ENCODE peak calls at places on chromosomes 5 and 9, in nine cellular contexts. E is AG09309, A is IMR-90, Q is heart right ventricle, T is heart left ventricle, P is ascending aorta, X is HCT116, H is astrocyte of the cerebellum, J is dorsolateral prefrontal cortex. W is an unnamed sample.

GRCh38 chr9:135246248-135247173 is 159.0 kb downstream of the OLFM1 start:
- DNase-seq in Q (no peak), A (no peak), X (no peak), P (no peak), T (no peak), H (no peak), J (no peak), E (no peak), W (no peak)

GRCh38 chr5:153463806-153464205 is 26.7 kb upstream of the GRIA1 start:
- DNase-seq in A (peak; percentile 68), P (no peak), Q (no peak), H (no peak), E (peak; percentile 37), J (no peak), T (no peak), X (no peak), W (no peak)

GRCh38 chr9:125296843-125297372 is 35.3 kb downstream of the GAPVD1 start:
- DNase-seq in T (no peak), E (no peak), P (no peak), X (no peak), H (no peak), A (no peak), Q (no peak), J (no peak), W (no peak)

GRCh38 chr5:103499236-103499635 is 63.4 kb downstream of the NUDT12 start:
- DNase-seq in H (no peak), P (no peak), X (no peak), Q (no peak), E (no peak), J (no peak), A (no peak), T (no peak), W (no peak)

GRCh38 chr9:115008536-115008935 is 78.1 kb upstream of the TNFSF8 start:
- DNase-seq in P (no peak), E (peak; percentile 79), A (peak; percentile 94), J (no peak), H (peak; percentile 89), X (no peak), Q (no peak), T (peak; percentile 43), W (peak; percentile 50)

GRCh38 chr5:34976347-34976746 is 47.0 kb downstream of the DNAJC21 start:
- DNase-seq in A (no peak), X (no peak), P (no peak), Q (no peak), H (no peak), T (no peak), J (no peak), E (no peak), W (no peak)

GRCh38 chr5:118233601-118234000 is 754.7 kb downstream of the DTWD2 start:
- DNase-seq in H (peak; percentile 57), Q (no peak), P (no peak), X (no peak), E (peak; percentile 25), T (no peak), A (no peak), J (no peak), W (no peak)

GRCh38 chr9:83355024-83355444 is 183.2 kb downstream of the FRMD3 start:
- DNase-seq in Q (peak; percentile 64), T (peak; percentile 58), E (peak; percentile 1), P (no peak), J (no peak), X (no peak), A (peak; percentile 6), H (peak; percentile 9), W (no peak)

GRCh38 chr5:142821733-142822487 is 51.7 kb downstream of the ARHGAP26 start:
- DNase-seq in T (no peak), H (no peak), J (no peak), A (peak; percentile 93), X (peak; percentile 86), E (peak; percentile 63), Q (no peak), P (no peak), W (no peak)

GRCh38 chr5:75031366-75031765 is 21.0 kb downstream of the GCNT4 start:
- DNase-seq in Q (no peak), H (no peak), T (no peak), X (no peak), E (no peak), P (no peak), A (no peak), J (no peak), W (no peak)

GRCh38 chr5:93532370-93532769 is 48.6 kb downstream of the NR2F1-AS1 start:
- DNase-seq in E (peak; percentile 87), Q (peak; percentile 68), P (no peak), H (peak; percentile 99), T (peak; percentile 59), A (peak; percentile 94), J (no peak), X (no peak), W (peak; percentile 79)

GRCh38 chr5:82403026-82403425 is 124.9 kb upstream of the RPS23 start:
- DNase-seq in H (no peak), J (no peak), E (no peak), A (no peak), T (no peak), P (no peak), X (no peak), Q (no peak), W (no peak)

GRCh38 chr5:1293416-1293996 is 1.4 kb downstream of the TERT start:
- DNase-seq in J (peak; percentile 32), A (no peak), H (no peak), X (no peak), P (no peak), E (no peak), Q (no peak), T (no peak), W (no peak)

GRCh38 chr5:75529185-75529584 is 17.5 kb downstream of the POLK start:
- DNase-seq in P (no peak), A (no peak), E (no peak), X (no peak), J (no peak), T (no peak), H (no peak), Q (no peak), W (no peak)

GRCh38 chr9:138073808-138074207 is 196.2 kb downstream of the CACNA1B start:
- DNase-seq in T (no peak), P (no peak), A (no peak), E (no peak), X (no peak), Q (no peak), J (no peak), H (no peak), W (no peak)

GRCh38 chr9:130450344-130451003 is 5.7 kb downstream of the ASS1 start:
- DNase-seq in H (no peak), E (no peak), A (no peak), X (no peak), T (no peak), P (no peak), Q (no peak), J (no peak), W (no peak)

GRCh38 chr9:651372-651771 is 190.1 kb upstream of the DMRT1 start:
- DNase-seq in Q (no peak), J (no peak), X (no peak), H (no peak), T (no peak), E (no peak), P (no peak), A (no peak), W (no peak)

GRCh38 chr9:127386981-127387380 is 10.0 kb upstream of the SLC2A8 start:
- DNase-seq in Q (no peak), X (no peak), H (no peak), A (no peak), T (no peak), P (no peak), J (no peak), E (no peak), W (no peak)
- TF ChIP-seq CTCF in Q (no peak), X (no peak), H (no peak), A (no peak), T (no peak), P (no peak), J (no peak), E (no peak), W (no peak)

DNA sequence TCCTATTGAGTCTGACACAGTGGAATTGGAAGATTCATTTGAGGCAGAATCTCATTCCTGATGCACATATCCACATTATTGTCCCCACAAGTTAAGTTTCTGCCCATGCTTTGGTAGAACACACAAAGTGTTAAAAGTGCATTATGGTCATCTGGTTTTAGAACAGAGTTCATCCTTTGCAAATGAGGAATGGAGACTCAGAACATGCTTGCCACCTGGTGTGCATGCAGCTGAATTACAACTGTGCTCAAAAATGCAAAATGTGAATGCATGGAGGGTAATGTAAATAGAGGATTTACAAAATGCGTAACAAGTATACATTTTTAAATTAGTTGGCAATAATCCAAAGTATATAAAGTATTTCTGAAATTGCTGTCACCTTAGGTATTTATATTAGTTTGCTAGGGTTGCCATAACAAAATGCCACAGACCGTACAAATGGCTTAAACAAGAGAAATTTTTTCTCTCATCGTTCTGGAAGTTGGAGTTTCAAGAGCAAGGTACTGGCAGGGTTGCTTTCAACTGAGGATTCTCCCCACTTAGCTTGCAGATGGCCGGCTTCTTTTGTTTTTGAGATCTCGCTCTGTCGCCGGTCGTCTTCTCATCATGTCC is 671.1 kb downstream of the TAF11L14 start:
- DNase-seq in H (no peak), T (no peak), X (no peak), J (no peak), E (no peak), P (no peak), A (peak; percentile 39), Q (no peak), W (no peak)
- TF ChIP-seq CTCF in H (peak; percentile 78), T (peak; percentile 52), X (peak; percentile 31), J (peak; percentile 65), E (peak; percentile 72), P (peak; percentile 48), A (peak; percentile 77), Q (peak; percentile 61), W (peak; percentile 70)

GRCh38 chr9:89814340-89815040 is 209.7 kb downstream of the GADD45G start:
- DNase-seq in E (no peak), A (peak; percentile 3), H (no peak), P (no peak), Q (no peak), X (no peak), J (no peak), T (peak; percentile 50), W (no peak)
- TF ChIP-seq CTCF in E (no peak), A (no peak), H (no peak), P (no peak), Q (no peak), X (no peak), J (no peak), T (no peak), W (no peak)

GRCh38 chr9:21690561-21690960 is 111.9 kb upstream of the MTAP start:
- DNase-seq in H (no peak), Q (no peak), P (no peak), E (no peak), A (peak; percentile 79), J (no peak), X (no peak), T (no peak), W (no peak)
- TF ChIP-seq CTCF in H (no peak), Q (no peak), P (no peak), E (no peak), A (no peak), J (no peak), X (no peak), T (no peak), W (no peak)

W was measured in AG09319.